ENCODE peak calls at places on chromosome 1, in seven cellular contexts. X, G, H, D, E, M and A are unnamed samples.

GRCh38 chr1:112579801-112580510 is 39.0 kb downstream of the ST7L start:
- DNase-seq in X (no peak), G (no peak), H (no peak), D (no peak), E (no peak), M (no peak), A (no peak)

GRCh38 chr1:226108935-226109828 is 46.7 kb downstream of the H3-3A start:
- DNase-seq in X (no peak), G (peak; percentile 65), H (no peak), D (no peak), E (no peak), M (no peak), A (no peak)

GRCh38 chr1:59315529-59316433 is 18.9 kb downstream of the FGGY start:
- DNase-seq in X (no peak), G (no peak), H (no peak), D (no peak), E (no peak), M (no peak), A (no peak)

GRCh38 chr1:38250356-38250755 is 203.8 kb upstream of the POU3F1 start:
- DNase-seq in X (no peak), G (no peak), H (no peak), D (no peak), E (no peak), M (no peak), A (no peak)

GRCh38 chr1:109654519-109654918 is 1.4 kb upstream of the GSTM4 start:
- DNase-seq in X (no peak), G (peak; percentile 44), H (no peak), D (no peak), E (no peak), M (no peak), A (no peak)

GRCh38 chr1:162856260-162856659 is 4.7 kb downstream of the CCDC190 start:
- DNase-seq in X (no peak), G (no peak), H (no peak), D (no peak), E (peak; percentile 50), M (peak; percentile 91), A (peak; percentile 98)

GRCh38 chr1:12067900-12068821 is 5.1 kb downstream of the TNFRSF8 start:
- DNase-seq in X (no peak), G (no peak), H (no peak), D (peak; percentile 31), E (no peak), M (no peak), A (no peak)

GRCh38 chr1:3668585-3669300 is 16.4 kb downstream of the TP73 start:
- DNase-seq in X (peak; percentile 92), G (no peak), H (peak; percentile 67), D (peak; percentile 95), E (peak; percentile 49), M (no peak), A (no peak)

GRCh38 chr1:192225713-192226112 is 67.5 kb downstream of the RGS18 start:
- DNase-seq in X (no peak), G (no peak), H (no peak), D (no peak), E (no peak), M (peak; percentile 73), A (no peak)

GRCh38 chr1:39453603-39454002 is 37.8 kb upstream of the BMP8A start:
- DNase-seq in X (no peak), G (peak; percentile 86), H (no peak), D (peak; percentile 61), E (no peak), M (no peak), A (no peak)

GRCh38 chr1:160070243-160071163 is 543 bp upstream of the KCNJ10 start:
- DNase-seq in X (peak; percentile 86), G (peak; percentile 79), H (peak; percentile 86), D (peak; percentile 87), E (no peak), M (peak; percentile 74), A (no peak)

GRCh38 chr1:22662986-22663408 is 10.0 kb downstream of the C1QB start:
- DNase-seq in X (no peak), G (no peak), H (no peak), D (no peak), E (no peak), M (no peak), A (no peak)

GRCh38 chr1:233005703-233006102 is 55.3 kb downstream of the NTPCR start:
- DNase-seq in X (no peak), G (no peak), H (no peak), D (no peak), E (no peak), M (peak; percentile 76), A (no peak)

GRCh38 chr1:228988655-228989054 is 253.4 kb downstream of the RHOU start:
- DNase-seq in X (no peak), G (no peak), H (no peak), D (no peak), E (no peak), M (no peak), A (no peak)

GRCh38 chr1:2210786-2211185 is 16.2 kb upstream of the FAAP20 start:
- DNase-seq in X (no peak), G (peak; percentile 48), H (no peak), D (no peak), E (no peak), M (no peak), A (no peak)

GRCh38 chr1:2212167-2212541 is 16.0 kb upstream of the SKI start:
- DNase-seq in X (no peak), G (no peak), H (no peak), D (peak; percentile 56), E (no peak), M (no peak), A (no peak)

GRCh38 chr1:2213576-2214505 is 14.3 kb upstream of the SKI start:
- DNase-seq in X (peak; percentile 89), G (peak; percentile 94), H (no peak), D (peak; percentile 81), E (no peak), M (peak; percentile 48), A (peak; percentile 62)

GRCh38 chr1:2214541-2215241 is 13.4 kb upstream of the SKI start:
- DNase-seq in X (peak; percentile 8), G (peak; percentile 81), H (no peak), D (peak; percentile 64), E (no peak), M (no peak), A (no peak)

DNA sequence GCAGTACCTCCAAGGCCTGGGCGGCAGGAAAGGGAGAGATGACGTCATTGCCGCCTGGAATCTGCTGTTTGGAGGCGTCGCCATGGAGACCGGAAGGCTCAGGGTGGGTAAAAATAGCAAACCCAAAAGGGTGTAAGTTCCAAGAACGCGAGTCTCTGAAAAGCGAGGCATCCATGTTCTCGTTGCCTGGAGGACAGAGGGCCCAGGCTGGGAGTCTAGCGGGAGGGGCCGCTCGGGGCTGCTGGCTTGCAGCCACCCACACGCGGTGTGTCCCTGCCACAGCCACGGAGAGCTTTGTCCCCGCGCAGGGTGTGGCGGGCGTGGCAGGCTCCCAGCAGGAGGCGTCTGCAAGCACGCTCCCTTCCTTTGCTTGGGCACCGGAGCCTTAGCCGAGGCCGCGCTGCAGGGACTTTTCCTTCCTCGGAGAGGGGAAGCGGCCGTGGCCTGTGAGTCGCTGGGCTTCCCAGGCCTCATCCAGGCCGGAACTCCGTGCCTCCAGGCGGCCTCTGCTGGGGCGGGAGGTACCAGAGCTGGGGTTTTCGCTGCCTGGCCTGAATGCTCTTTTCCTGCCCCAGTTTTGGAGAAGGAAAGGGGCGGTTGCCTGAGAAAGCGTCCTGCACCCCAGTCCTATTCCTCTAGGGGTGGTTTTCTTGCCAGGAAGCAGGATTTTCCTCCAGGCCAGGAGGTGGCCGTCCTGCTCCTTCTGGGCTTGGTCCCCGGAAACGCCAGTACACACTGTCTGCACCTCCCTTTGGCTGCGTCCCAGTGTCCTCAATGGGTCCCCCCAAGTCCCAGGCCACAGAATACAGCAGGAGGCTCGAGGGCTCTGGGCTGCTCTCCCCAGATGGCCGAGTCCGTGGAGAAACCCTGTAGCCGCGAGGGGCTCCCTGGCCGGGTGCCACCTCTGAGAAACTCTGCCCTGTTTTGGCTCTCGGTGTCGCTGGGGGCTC is 15.3 kb upstream of the SKI start:
- DNase-seq in X (peak; percentile 89), G (peak; percentile 96), H (no peak), D (peak; percentile 92), E (peak; percentile 81), M (peak; percentile 97), A (peak; percentile 94)
- TF ChIP-seq CTCF in X (peak; percentile 37), G (peak; percentile 59), H (no peak), D (peak; percentile 42), E (no peak), M (peak; percentile 25), A (peak; percentile 37)

DNA sequence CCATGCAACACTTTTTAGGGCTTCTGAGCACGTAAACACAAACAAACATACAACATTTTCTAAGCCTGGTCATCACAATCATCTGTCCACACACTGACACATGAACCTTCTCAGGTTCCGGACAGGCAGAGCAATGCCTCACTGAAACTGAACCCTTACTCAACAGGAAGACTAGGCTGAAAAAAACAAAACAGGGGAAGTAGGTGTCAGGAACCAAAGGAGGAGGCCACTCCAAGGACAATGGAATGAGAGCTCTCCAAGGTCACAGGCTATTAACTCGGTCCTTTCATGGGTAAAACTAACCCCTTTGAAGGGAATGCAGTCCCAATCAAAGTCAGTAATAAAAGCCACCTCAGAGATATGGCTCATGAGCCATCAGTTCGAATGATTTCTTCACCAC is 76.6 kb downstream of the FAM78B start:
- DNase-seq in X (no peak), G (no peak), H (no peak), D (no peak), E (no peak), M (no peak), A (no peak)
- H3K4me3 ChIP-seq in X (no peak overlapping the region), G (no peak overlapping the region), H (no peak overlapping the region), D (no peak overlapping the region), E (no peak overlapping the region), M (no peak overlapping the region), A (no peak overlapping the region)

DNA sequence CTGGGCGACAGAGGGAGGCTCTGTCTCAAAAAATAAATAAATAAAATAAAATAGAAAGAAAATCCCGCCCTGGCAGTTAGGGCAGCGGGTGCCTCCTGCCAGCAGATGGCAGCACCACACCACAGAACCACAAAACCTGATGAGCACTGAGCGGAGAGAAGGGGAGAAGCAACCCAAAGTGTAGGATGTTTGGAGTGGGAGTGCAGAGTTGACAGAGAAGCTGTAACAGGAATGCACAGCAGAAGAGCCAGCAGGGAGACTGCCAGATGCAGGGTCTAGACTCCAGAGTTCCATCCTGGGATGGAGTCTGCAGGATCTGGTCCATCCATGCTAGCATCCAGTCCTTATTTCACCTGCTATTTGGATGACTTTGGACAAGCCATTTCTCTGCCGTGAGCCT is 29.7 kb upstream of the KIRREL1 start:
- DNase-seq in X (peak; percentile 12), G (peak; percentile 81), H (peak; percentile 82), D (peak; percentile 62), E (peak; percentile 39), M (peak; percentile 63), A (no peak)
- TF ChIP-seq CTCF in X (peak; percentile 94), G (peak; percentile 76), H (peak; percentile 86), D (peak; percentile 94), E (peak; percentile 80), M (peak; percentile 78), A (peak; percentile 88)

DNA sequence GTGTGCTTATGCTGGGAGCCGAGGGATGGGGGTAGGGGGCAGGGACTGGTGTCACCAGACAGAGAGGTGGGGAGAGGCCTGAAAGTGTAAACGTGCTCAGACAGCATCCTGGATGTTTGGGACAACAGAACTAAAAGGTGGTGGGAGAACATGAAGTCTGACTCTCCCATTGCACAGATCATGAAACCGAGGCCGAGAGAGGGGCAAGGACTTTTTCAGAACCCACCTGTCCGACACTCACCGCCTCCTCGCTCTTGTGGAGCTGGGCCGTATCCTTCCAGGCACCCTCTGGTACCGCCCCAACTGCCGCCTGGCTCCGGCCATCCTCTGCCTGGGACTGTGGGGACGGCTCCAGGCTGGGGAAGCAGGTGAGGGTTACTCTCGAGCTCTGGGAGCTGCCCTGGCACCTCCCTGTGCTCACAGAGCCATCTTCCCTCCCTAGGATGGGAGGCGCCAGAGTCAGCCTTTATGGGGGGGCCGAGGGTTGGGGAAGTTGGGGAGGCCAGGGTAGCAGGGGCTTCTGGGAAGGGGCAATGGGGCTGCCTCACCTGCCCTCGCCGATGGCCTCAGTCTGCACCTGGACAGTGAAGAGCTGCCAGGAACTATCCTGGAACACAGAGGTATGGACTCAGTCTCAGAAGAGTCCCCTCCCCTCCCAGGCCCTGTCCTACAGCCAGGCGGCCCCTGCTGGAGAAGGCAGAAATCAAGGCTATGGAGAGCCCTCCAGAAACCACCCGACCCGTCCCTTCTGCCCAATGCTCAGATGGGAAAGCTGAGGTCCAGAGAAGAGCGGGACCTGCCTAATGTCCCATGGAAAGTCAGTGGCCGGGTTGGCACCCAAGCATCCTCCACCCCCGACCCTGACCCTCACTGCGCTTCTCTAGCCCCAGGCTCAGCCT is 7.0 kb downstream of the ATP13A2 start:
- DNase-seq in X (no peak), G (no peak), H (no peak), D (no peak), E (no peak), M (no peak), A (no peak)
- H3K4me3 ChIP-seq in X (no peak overlapping the region), G (no peak overlapping the region), H (no peak overlapping the region), D (no peak overlapping the region), E (no peak overlapping the region), M (no peak overlapping the region), A (no peak overlapping the region)